ENCODE peak calls at places on chromosome 12, in seven cellular contexts. K is heart left ventricle; B is GM03348; D is activated CD8-positive, alpha-beta memory T cell treated with anti-CD3 and anti-CD28 coated beads for 48 hours; I is lower lobe of right lung; X is A549; U is mucosa of descending colon. Z is an unnamed sample.

GRCh38 chr12:77615331-77615730 is 215.4 kb upstream of the NAV3 start:
- DNase-seq in K (no peak), B (no peak), D (no peak), I (no peak), X (peak), U (no peak), Z (no peak)

GRCh38 chr12:103493199-103493598 is 2.6 kb downstream of the C12orf42 start:
- DNase-seq in K (no peak), B (no peak), D (no peak), I (no peak), X (no peak), U (no peak), Z (no peak)

GRCh38 chr12:122089080-122089479 is 10.5 kb downstream of the MLXIP start:
- DNase-seq in K (no peak), B (no peak), D (no peak), I (no peak), X (no peak), U (no peak), Z (no peak)

GRCh38 chr12:129827985-129828384 is 75.8 kb downstream of the TMEM132D start:
- DNase-seq in K (no peak), B (no peak), D (no peak), I (no peak), X (no peak), U (no peak), Z (no peak)

GRCh38 chr12:69679119-69679518 is 20.0 kb downstream of the BEST3 start:
- DNase-seq in K (no peak), B (no peak), D (no peak), I (no peak), X (no peak), U (no peak), Z (no peak)

GRCh38 chr12:121536058-121536928 is 44.5 kb downstream of the KDM2B start:
- DNase-seq in K (peak), B (peak), D (peak), I (peak), X (peak), U (peak), Z (peak)

GRCh38 chr12:48856379-48856778 is 4.4 kb upstream of the DDX23 start:
- DNase-seq in K (no peak), B (no peak), D (no peak), I (no peak), X (no peak), U (no peak), Z (no peak)

GRCh38 chr12:93679308-93679933 is 2.2 kb downstream of the CRADD start:
- DNase-seq in K (peak), B (no peak), D (no peak), I (no peak), X (no peak), U (no peak), Z (no peak)

GRCh38 chr12:55843431-55843830 is 695 bp upstream of the MMP19 start:
- DNase-seq in K (no peak), B (no peak), D (no peak), I (no peak), X (no peak), U (no peak), Z (no peak)